ENCODE peak calls at places on chromosome 2, in ten cellular contexts. U is heart right ventricle; Q is Ammon's horn; J is left lung; V is hepatic stellate cell; S is stimulated activated CD4-positive, alpha-beta T cell treated with anti-CD3 and anti-CD28 coated beads, Interleukin-2, amount 100 ng/mL, for 24 hours; C is Peyer's patch; D is ureter; R is cardiac fibroblast; T is nucleus accumbens. N is an unnamed sample.

GRCh38 chr2:33412920-33413319 is 63.5 kb upstream of the RASGRP3 start:
- DNase-seq in U (peak; percentile 35), Q (peak; percentile 44), J (no peak), V (peak; percentile 44), S (no peak), C (no peak), D (no peak), R (peak; percentile 86), T (no peak), N (no peak)

GRCh38 chr2:73931531-73932500 is 5.1 kb downstream of the DGUOK start:
- DNase-seq in U (no peak), Q (peak; percentile 32), J (no peak), V (no peak), S (peak; percentile 40), C (no peak), D (no peak), R (peak; percentile 70), T (no peak), N (no peak)

GRCh38 chr2:204950695-204951094 is 405.4 kb downstream of the PARD3B start:
- DNase-seq in U (no peak), Q (no peak), J (no peak), V (peak; percentile 33), S (no peak), C (no peak), D (no peak), R (peak; percentile 48), T (no peak), N (no peak)

GRCh38 chr2:28608061-28608828 is 112.4 kb downstream of the PLB1 start:
- DNase-seq in U (peak; percentile 71), Q (peak; percentile 60), J (no peak), V (no peak), S (no peak), C (no peak), D (no peak), R (no peak), T (no peak), N (peak; percentile 25)

GRCh38 chr2:11773747-11774536 is 27.5 kb downstream of the LPIN1 start:
- DNase-seq in U (no peak), Q (no peak), J (no peak), V (no peak), S (no peak), C (no peak), D (no peak), R (no peak), T (no peak), N (no peak)

GRCh38 chr2:172884336-172884735 is 148.7 kb downstream of the RAPGEF4 start:
- DNase-seq in U (no peak), Q (no peak), J (no peak), V (no peak), S (no peak), C (no peak), D (no peak), R (no peak), T (no peak), N (no peak)

GRCh38 chr2:127597046-127597983 is 48.6 kb upstream of the GPR17 start:
- DNase-seq in U (no peak), Q (no peak), J (no peak), V (no peak), S (no peak), C (peak; percentile 31), D (peak; percentile 13), R (no peak), T (no peak), N (no peak)

GRCh38 chr2:7825591-7826312 is 856.1 kb upstream of the ID2 start:
- DNase-seq in U (no peak), Q (no peak), J (no peak), V (no peak), S (peak; percentile 62), C (no peak), D (no peak), R (peak; percentile 73), T (no peak), N (peak; percentile 58)

GRCh38 chr2:38268691-38269309 is 108.3 kb downstream of the ATL2 start:
- DNase-seq in U (no peak), Q (no peak), J (no peak), V (peak; percentile 37), S (no peak), C (no peak), D (no peak), R (peak; percentile 26), T (no peak), N (no peak)

GRCh38 chr2:25109822-25110221 is 58.6 kb downstream of the POMC start:
- DNase-seq in U (no peak), Q (no peak), J (no peak), V (no peak), S (no peak), C (no peak), D (no peak), R (no peak), T (no peak), N (no peak)